ENCODE peak calls at places on chromosomes 7 and 10, in four cellular contexts. N, A, U and E are unnamed samples.

GRCh38 chr7:101362334-101363195 is at the start of gene COL26A1:
- DNase-seq in N (no peak), A (no peak), U (no peak), E (peak)

GRCh38 chr10:127619550-127619949 is 70.4 kb downstream of the NPS start:
- DNase-seq in N (no peak), A (no peak), U (no peak), E (no peak)

GRCh38 chr7:101597941-101598340 is 31.2 kb downstream of the MYL10 start:
- DNase-seq in N (no peak), A (no peak), U (peak), E (no peak)

GRCh38 chr10:71725998-71726672 is 6.6 kb upstream of the C10orf105 start:
- DNase-seq in N (no peak), A (no peak), U (peak), E (peak)

GRCh38 chr10:118768041-118768933 is 13.5 kb upstream of the CACUL1 start:
- DNase-seq in N (no peak), A (no peak), U (no peak), E (no peak)

GRCh38 chr10:113957013-113957412 is 86.7 kb upstream of the ADRB1 start:
- DNase-seq in N (no peak), A (no peak), U (peak), E (no peak)

GRCh38 chr7:39451901-39452300 is 114.3 kb upstream of the YAE1 start:
- DNase-seq in N (no peak), A (no peak), U (no peak), E (no peak)

GRCh38 chr10:104267721-104268690 is 978 bp upstream of the GSTO2 start:
- DNase-seq in N (no peak), A (no peak), U (no peak), E (no peak)

GRCh38 chr10:52229271-52229931 is 84.7 kb upstream of the DKK1 start:
- DNase-seq in N (no peak), A (no peak), U (no peak), E (no peak)

GRCh38 chr7:155431711-155432110 is 26.2 kb upstream of the EN2 start:
- DNase-seq in N (no peak), A (no peak), U (no peak), E (no peak)

GRCh38 chr10:75408911-75409885 is 7.6 kb upstream of the ZNF503 start:
- DNase-seq in N (no peak), A (no peak), U (no peak), E (peak)

GRCh38 chr7:128859232-128860157 is 3.2 kb upstream of the ATP6V1F start:
- DNase-seq in N (no peak), A (no peak), U (no peak), E (no peak)

GRCh38 chr7:147779949-147780348 is 810.6 kb upstream of the C7orf33 start:
- DNase-seq in N (no peak), A (no peak), U (no peak), E (no peak)
- TF ChIP-seq BRCA1 in N (no peak), A (no peak), U (no peak), E (no peak)

GRCh38 chr10:94607111-94607510 is 61.5 kb downstream of the HELLS start:
- DNase-seq in N (no peak), A (peak), U (no peak), E (no peak)

GRCh38 chr10:94602729-94603515 is 57.3 kb downstream of the HELLS start:
- DNase-seq in N (no peak), A (no peak), U (no peak), E (no peak)

GRCh38 chr10:94608530-94608929 is 62.9 kb downstream of the HELLS start:
- DNase-seq in N (no peak), A (no peak), U (no peak), E (no peak)
- TF ChIP-seq BRCA1 in N (no peak), A (no peak), U (no peak), E (no peak)

GRCh38 chr7:27375958-27376357 is 133.4 kb downstream of the EVX1 start:
- DNase-seq in N (no peak), A (no peak), U (no peak), E (no peak)

GRCh38 chr7:27374958-27375841 is 132.6 kb downstream of the EVX1 start:
- DNase-seq in N (no peak), A (no peak), U (no peak), E (no peak)

GRCh38 chr7:27382307-27382706 is 139.7 kb downstream of the EVX1 start:
- DNase-seq in N (no peak), A (no peak), U (no peak), E (no peak)

GRCh38 chr7:27377988-27378387 is 135.4 kb downstream of the EVX1 start:
- DNase-seq in N (no peak), A (no peak), U (peak), E (no peak)
- TF ChIP-seq BRCA1 in N (no peak), A (no peak), U (no peak), E (no peak)

GRCh38 chr7:117114272-117114671 is 161.0 kb downstream of the ST7 start:
- DNase-seq in N (no peak), A (no peak), U (no peak), E (no peak)

GRCh38 chr7:117117172-117117571 is 163.9 kb downstream of the ST7 start:
- DNase-seq in N (no peak), A (no peak), U (no peak), E (no peak)

GRCh38 chr7:117118579-117119180 is 165.4 kb downstream of the ST7 start:
- DNase-seq in N (peak), A (no peak), U (no peak), E (no peak)

GRCh38 chr7:117113871-117114270 is 160.6 kb downstream of the ST7 start:
- DNase-seq in N (no peak), A (no peak), U (no peak), E (no peak)

DNA sequence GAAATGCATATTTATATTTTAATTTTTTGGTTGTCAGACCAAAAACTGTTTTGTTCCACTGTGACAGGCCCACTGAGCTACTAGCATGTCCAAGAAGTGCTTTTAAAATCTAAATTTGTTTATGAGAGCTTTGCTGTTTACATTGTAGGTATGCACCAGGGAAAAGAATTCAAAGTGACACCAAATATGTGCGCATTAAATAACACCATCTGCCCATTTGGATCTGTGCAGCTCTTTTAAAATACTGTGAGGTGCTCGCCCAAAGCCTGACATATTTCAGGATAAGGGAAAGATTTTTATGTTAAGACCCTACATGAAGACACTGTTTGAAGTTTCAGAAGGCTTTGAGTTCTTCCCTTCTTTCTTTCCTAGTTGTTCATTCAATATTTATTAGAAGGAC is 162.9 kb downstream of the ST7 start:
- DNase-seq in N (no peak), A (no peak), U (no peak), E (no peak)
- TF ChIP-seq BRCA1 in N (no peak), A (no peak), U (no peak), E (no peak)